ENCODE peak calls at places on chromosomes 7 and 10, in five cellular contexts. One of them, this sample, is unnamed.

GRCh38 chr10:132814469-132814856 is 28.5 kb upstream of the NKX6-2 start:
- DNase-seq in kidney: peak
- DNase-seq in T-helper 9 cell: no peak
- DNase-seq in stimulated activated CD4-positive, alpha-beta T cell treated with anti-CD3 and anti-CD28 coated beads, Interleukin-4, amount 100 ng/mL, for 24 hours: no peak
- DNase-seq in B cell: no peak
- DNase-seq in this sample: peak

GRCh38 chr10:119416855-119417254 is 125.7 kb downstream of the RGS10 start:
- DNase-seq in B cell: peak
- DNase-seq in kidney: no peak
- DNase-seq in T-helper 9 cell: peak
- DNase-seq in stimulated activated CD4-positive, alpha-beta T cell treated with anti-CD3 and anti-CD28 coated beads, Interleukin-4, amount 100 ng/mL, for 24 hours: peak
- DNase-seq in this sample: peak

GRCh38 chr7:55977831-55978230 is 13.4 kb downstream of the NIPSNAP2 start:
- DNase-seq in T-helper 9 cell: no peak
- DNase-seq in B cell: no peak
- DNase-seq in stimulated activated CD4-positive, alpha-beta T cell treated with anti-CD3 and anti-CD28 coated beads, Interleukin-4, amount 100 ng/mL, for 24 hours: no peak
- DNase-seq in kidney: no peak
- DNase-seq in this sample: no peak

GRCh38 chr7:142626420-142627035 is 122.7 kb upstream of the PRSS1 start:
- DNase-seq in T-helper 9 cell: peak
- DNase-seq in kidney: no peak
- DNase-seq in stimulated activated CD4-positive, alpha-beta T cell treated with anti-CD3 and anti-CD28 coated beads, Interleukin-4, amount 100 ng/mL, for 24 hours: peak
- DNase-seq in B cell: peak
- DNase-seq in this sample: peak

GRCh38 chr7:18401757-18402156 is 93.8 kb upstream of the HDAC9 start:
- DNase-seq in T-helper 9 cell: no peak
- DNase-seq in B cell: no peak
- DNase-seq in kidney: no peak
- DNase-seq in stimulated activated CD4-positive, alpha-beta T cell treated with anti-CD3 and anti-CD28 coated beads, Interleukin-4, amount 100 ng/mL, for 24 hours: no peak
- DNase-seq in this sample: no peak

GRCh38 chr7:152601305-152601798 is 74.6 kb downstream of the XRCC2 start:
- DNase-seq in B cell: no peak
- DNase-seq in kidney: peak
- DNase-seq in stimulated activated CD4-positive, alpha-beta T cell treated with anti-CD3 and anti-CD28 coated beads, Interleukin-4, amount 100 ng/mL, for 24 hours: no peak
- DNase-seq in T-helper 9 cell: no peak
- DNase-seq in this sample: no peak

GRCh38 chr10:132942101-132942739 is at the start of gene CFAP46:
- DNase-seq in B cell: peak
- DNase-seq in kidney: peak
- DNase-seq in stimulated activated CD4-positive, alpha-beta T cell treated with anti-CD3 and anti-CD28 coated beads, Interleukin-4, amount 100 ng/mL, for 24 hours: no peak
- DNase-seq in T-helper 9 cell: no peak
- DNase-seq in this sample: no peak

GRCh38 chr10:91796332-91797076 is 1.7 kb upstream of the TNKS2 start:
- DNase-seq in B cell: peak
- DNase-seq in kidney: peak
- DNase-seq in stimulated activated CD4-positive, alpha-beta T cell treated with anti-CD3 and anti-CD28 coated beads, Interleukin-4, amount 100 ng/mL, for 24 hours: peak
- DNase-seq in T-helper 9 cell: peak
- DNase-seq in this sample: peak

GRCh38 chr10:34956756-34957155 is 133.4 kb downstream of the CUL2 start:
- DNase-seq in stimulated activated CD4-positive, alpha-beta T cell treated with anti-CD3 and anti-CD28 coated beads, Interleukin-4, amount 100 ng/mL, for 24 hours: no peak
- DNase-seq in kidney: peak
- DNase-seq in B cell: no peak
- DNase-seq in T-helper 9 cell: no peak
- DNase-seq in this sample: no peak

GRCh38 chr10:133359554-133359971 is 1.7 kb upstream of the FUOM start:
- DNase-seq in kidney: no peak
- DNase-seq in B cell: no peak
- DNase-seq in stimulated activated CD4-positive, alpha-beta T cell treated with anti-CD3 and anti-CD28 coated beads, Interleukin-4, amount 100 ng/mL, for 24 hours: peak
- DNase-seq in T-helper 9 cell: no peak
- DNase-seq in this sample: peak